ENCODE peak calls at places on chromosomes 16 and 17, in six cellular contexts. One of them, this sample, is unnamed.
A peak's percentile ranks its signal among the peaks of the same experiment; 100 is the strongest.

GRCh38 chr17:8430966-8431365 is 4.7 kb upstream of the NDEL1 start:
- DNase-seq in adrenal gland: peak; percentile 90
- DNase-seq in prostate gland: no peak
- DNase-seq in neural progenitor cell: peak; percentile 20
- DNase-seq in colonic mucosa: no peak
- DNase-seq in GM12878: no peak
- DNase-seq in this sample: no peak

GRCh38 chr17:27489045-27489715 is 32.9 kb downstream of the KSR1 start:
- DNase-seq in neural progenitor cell: no peak
- DNase-seq in adrenal gland: peak; percentile 61
- DNase-seq in colonic mucosa: peak; percentile 63
- DNase-seq in prostate gland: peak; percentile 81
- DNase-seq in GM12878: no peak
- DNase-seq in this sample: no peak

GRCh38 chr17:50686494-50687199 is 21.1 kb downstream of the ANKRD40 start:
- DNase-seq in neural progenitor cell: no peak
- DNase-seq in colonic mucosa: peak; percentile 89
- DNase-seq in prostate gland: peak; percentile 68
- DNase-seq in adrenal gland: peak; percentile 95
- DNase-seq in GM12878: no peak
- DNase-seq in this sample: peak; percentile 88

GRCh38 chr17:63311416-63311937 is 134.6 kb downstream of the CYB561 start:
- DNase-seq in GM12878: no peak
- DNase-seq in colonic mucosa: no peak
- DNase-seq in adrenal gland: no peak
- DNase-seq in prostate gland: no peak
- DNase-seq in neural progenitor cell: no peak
- DNase-seq in this sample: no peak

GRCh38 chr17:56528636-56529170 is 64.8 kb upstream of the NOG start:
- DNase-seq in adrenal gland: no peak
- DNase-seq in GM12878: no peak
- DNase-seq in prostate gland: no peak
- DNase-seq in colonic mucosa: no peak
- DNase-seq in neural progenitor cell: no peak
- DNase-seq in this sample: no peak

GRCh38 chr17:42653179-42654124 is 5.6 kb upstream of the TUBG2 start:
- DNase-seq in GM12878: no peak
- DNase-seq in neural progenitor cell: peak; percentile 59
- DNase-seq in adrenal gland: peak; percentile 55
- DNase-seq in prostate gland: peak; percentile 49
- DNase-seq in colonic mucosa: peak; percentile 54
- DNase-seq in this sample: peak; percentile 78

GRCh38 chr17:34892864-34893263 is 68.4 kb downstream of the CCT6B start:
- DNase-seq in neural progenitor cell: peak; percentile 78
- DNase-seq in prostate gland: no peak
- DNase-seq in colonic mucosa: no peak
- DNase-seq in adrenal gland: peak; percentile 20
- DNase-seq in GM12878: no peak
- DNase-seq in this sample: no peak

GRCh38 chr16:8674413-8675022 is at the start of gene ABAT:
- DNase-seq in colonic mucosa: peak; percentile 92
- DNase-seq in neural progenitor cell: peak; percentile 94
- DNase-seq in GM12878: peak; percentile 33
- DNase-seq in prostate gland: peak; percentile 95
- DNase-seq in adrenal gland: peak; percentile 92
- DNase-seq in this sample: peak; percentile 92

GRCh38 chr17:15263206-15263579 is 1.9 kb downstream of the PMP22 start:
- DNase-seq in neural progenitor cell: peak; percentile 73
- DNase-seq in GM12878: no peak
- DNase-seq in prostate gland: peak; percentile 12
- DNase-seq in adrenal gland: peak; percentile 86
- DNase-seq in colonic mucosa: peak; percentile 72
- DNase-seq in this sample: peak; percentile 46

GRCh38 chr16:84319146-84319760 is 24.6 kb downstream of the WFDC1 start:
- DNase-seq in adrenal gland: no peak
- DNase-seq in GM12878: no peak
- DNase-seq in prostate gland: no peak
- DNase-seq in neural progenitor cell: no peak
- DNase-seq in colonic mucosa: no peak
- DNase-seq in this sample: no peak

GRCh38 chr17:64498308-64499203 is 1.7 kb upstream of the POLG2 start:
- DNase-seq in colonic mucosa: no peak
- DNase-seq in adrenal gland: no peak
- DNase-seq in GM12878: no peak
- DNase-seq in neural progenitor cell: peak; percentile 27
- DNase-seq in prostate gland: no peak
- DNase-seq in this sample: no peak

GRCh38 chr17:13957636-13958035 is 111.7 kb upstream of the COX10 start:
- DNase-seq in adrenal gland: peak; percentile 39
- DNase-seq in prostate gland: no peak
- DNase-seq in GM12878: no peak
- DNase-seq in neural progenitor cell: no peak
- DNase-seq in colonic mucosa: no peak
- DNase-seq in this sample: no peak

GRCh38 chr16:56950881-56951771 is 10.6 kb upstream of the CETP start:
- DNase-seq in neural progenitor cell: peak; percentile 77
- DNase-seq in prostate gland: peak; percentile 60
- DNase-seq in colonic mucosa: peak; percentile 37
- DNase-seq in GM12878: no peak
- DNase-seq in adrenal gland: no peak
- DNase-seq in this sample: peak; percentile 76

GRCh38 chr16:55506708-55507107 is 2.2 kb upstream of the LPCAT2 start:
- DNase-seq in neural progenitor cell: no peak
- DNase-seq in colonic mucosa: no peak
- DNase-seq in GM12878: no peak
- DNase-seq in prostate gland: no peak
- DNase-seq in adrenal gland: no peak
- DNase-seq in this sample: no peak

GRCh38 chr17:48610282-48611211 is at the start of gene HOXB7:
- DNase-seq in adrenal gland: peak; percentile 83
- DNase-seq in neural progenitor cell: no peak
- DNase-seq in colonic mucosa: peak; percentile 91
- DNase-seq in GM12878: no peak
- DNase-seq in prostate gland: no peak
- DNase-seq in this sample: no peak

GRCh38 chr17:27430882-27431491 is 25.3 kb upstream of the KSR1 start:
- DNase-seq in neural progenitor cell: peak; percentile 20
- DNase-seq in adrenal gland: peak; percentile 51
- DNase-seq in prostate gland: no peak
- DNase-seq in GM12878: no peak
- DNase-seq in colonic mucosa: peak; percentile 42
- DNase-seq in this sample: peak; percentile 22

GRCh38 chr16:4936181-4936990 is 562 bp downstream of the PPL start:
- DNase-seq in prostate gland: peak; percentile 40
- DNase-seq in neural progenitor cell: peak; percentile 75
- DNase-seq in GM12878: no peak
- DNase-seq in colonic mucosa: peak; percentile 53
- DNase-seq in adrenal gland: no peak
- DNase-seq in this sample: peak; percentile 51

GRCh38 chr16:87044031-87044380 is 273.2 kb downstream of the C16orf95 start:
- DNase-seq in adrenal gland: no peak
- DNase-seq in neural progenitor cell: no peak
- DNase-seq in colonic mucosa: no peak
- DNase-seq in prostate gland: no peak
- DNase-seq in GM12878: no peak
- DNase-seq in this sample: no peak

GRCh38 chr17:73091770-73092517 is 544 bp downstream of the SLC39A11 start:
- DNase-seq in adrenal gland: peak; percentile 26
- DNase-seq in neural progenitor cell: peak; percentile 71
- DNase-seq in prostate gland: peak; percentile 38
- DNase-seq in GM12878: no peak
- DNase-seq in colonic mucosa: peak; percentile 60
- DNase-seq in this sample: peak; percentile 38

GRCh38 chr17:6106212-6106611 is 36.0 kb downstream of the WSCD1 start:
- DNase-seq in neural progenitor cell: no peak
- DNase-seq in adrenal gland: no peak
- DNase-seq in colonic mucosa: no peak
- DNase-seq in GM12878: no peak
- DNase-seq in prostate gland: no peak
- DNase-seq in this sample: no peak

GRCh38 chr16:88853336-88853941 is 3.3 kb downstream of the GALNS start:
- DNase-seq in neural progenitor cell: no peak
- DNase-seq in adrenal gland: no peak
- DNase-seq in colonic mucosa: no peak
- DNase-seq in GM12878: no peak
- DNase-seq in prostate gland: no peak
- DNase-seq in this sample: no peak

GRCh38 chr16:47939690-47940089 is 216.1 kb downstream of the ABCC12 start:
- DNase-seq in neural progenitor cell: no peak
- DNase-seq in adrenal gland: no peak
- DNase-seq in GM12878: no peak
- DNase-seq in prostate gland: no peak
- DNase-seq in colonic mucosa: no peak
- DNase-seq in this sample: no peak

GRCh38 chr16:58119509-58119845 is 9.7 kb downstream of the CFAP20 start:
- DNase-seq in adrenal gland: no peak
- DNase-seq in colonic mucosa: no peak
- DNase-seq in neural progenitor cell: no peak
- DNase-seq in prostate gland: no peak
- DNase-seq in GM12878: no peak
- DNase-seq in this sample: peak; percentile 27

GRCh38 chr17:8283356-8283755 is 5.1 kb upstream of the RANGRF start:
- DNase-seq in prostate gland: no peak
- DNase-seq in GM12878: no peak
- DNase-seq in neural progenitor cell: no peak
- DNase-seq in adrenal gland: no peak
- DNase-seq in colonic mucosa: no peak
- DNase-seq in this sample: no peak

GRCh38 chr17:75634754-75635609 is 1.7 kb downstream of the SMIM5 start:
- DNase-seq in GM12878: no peak
- DNase-seq in colonic mucosa: no peak
- DNase-seq in prostate gland: no peak
- DNase-seq in adrenal gland: no peak
- DNase-seq in neural progenitor cell: no peak
- DNase-seq in this sample: no peak

GRCh38 chr17:14048169-14048568 is 21.1 kb upstream of the COX10 start:
- DNase-seq in colonic mucosa: no peak
- DNase-seq in prostate gland: no peak
- DNase-seq in neural progenitor cell: peak; percentile 31
- DNase-seq in adrenal gland: no peak
- DNase-seq in GM12878: no peak
- DNase-seq in this sample: no peak

GRCh38 chr16:15518412-15519351 is 84.3 kb downstream of the BMERB1 start:
- DNase-seq in adrenal gland: peak; percentile 51
- DNase-seq in GM12878: no peak
- DNase-seq in colonic mucosa: no peak
- DNase-seq in prostate gland: no peak
- DNase-seq in neural progenitor cell: no peak
- DNase-seq in this sample: peak; percentile 14

GRCh38 chr16:15604460-15605390 is 38.2 kb downstream of the MARF1 start:
- DNase-seq in neural progenitor cell: no peak
- DNase-seq in colonic mucosa: no peak
- DNase-seq in GM12878: no peak
- DNase-seq in prostate gland: no peak
- DNase-seq in adrenal gland: no peak
- DNase-seq in this sample: no peak

GRCh38 chr17:66950325-66950724 is 14.2 kb upstream of the CACNG4 start:
- DNase-seq in adrenal gland: no peak
- DNase-seq in GM12878: no peak
- DNase-seq in prostate gland: no peak
- DNase-seq in neural progenitor cell: no peak
- DNase-seq in colonic mucosa: no peak
- DNase-seq in this sample: no peak

GRCh38 chr17:14337596-14338079 is 36.8 kb downstream of the HS3ST3B1 start:
- DNase-seq in neural progenitor cell: no peak
- DNase-seq in colonic mucosa: no peak
- DNase-seq in GM12878: no peak
- DNase-seq in prostate gland: no peak
- DNase-seq in adrenal gland: no peak
- DNase-seq in this sample: no peak

GRCh38 chr16:27109666-27110523 is 43.2 kb downstream of the C16orf82 start:
- DNase-seq in colonic mucosa: peak; percentile 91
- DNase-seq in neural progenitor cell: peak; percentile 94
- DNase-seq in prostate gland: peak; percentile 22
- DNase-seq in GM12878: no peak
- DNase-seq in adrenal gland: peak; percentile 60
- DNase-seq in this sample: peak; percentile 52
- H3K27me3 ChIP-seq in colonic mucosa: no peaks in the 10 kb centered on the region
- H3K27me3 ChIP-seq in neural progenitor cell: no peaks in the 10 kb centered on the region
- H3K27me3 ChIP-seq in prostate gland: no peaks in the 10 kb centered on the region
- H3K27me3 ChIP-seq in GM12878: peaks cover 2% of the 10 kb centered on the region
- H3K27me3 ChIP-seq in adrenal gland: peaks cover 3% of the 10 kb centered on the region
- H3K27me3 ChIP-seq in this sample: peaks cover 4% of the 10 kb centered on the region

GRCh38 chr17:68011199-68011665 is 15.0 kb upstream of the C17orf58 start:
- DNase-seq in GM12878: no peak
- DNase-seq in adrenal gland: peak; percentile 52
- DNase-seq in colonic mucosa: peak; percentile 60
- DNase-seq in prostate gland: no peak
- DNase-seq in neural progenitor cell: peak; percentile 66
- DNase-seq in this sample: peak; percentile 50
- TF ChIP-seq CTCF in GM12878: peak; percentile 59
- TF ChIP-seq CTCF in adrenal gland: peak; percentile 77
- TF ChIP-seq CTCF in colonic mucosa: peak; percentile 66
- TF ChIP-seq CTCF in prostate gland: peak; percentile 61
- TF ChIP-seq CTCF in neural progenitor cell: peak; percentile 66
- TF ChIP-seq CTCF in this sample: peak; percentile 55

GRCh38 chr16:67036323-67036741 is 7.4 kb downstream of the CBFB start:
- DNase-seq in neural progenitor cell: no peak
- DNase-seq in adrenal gland: no peak
- DNase-seq in colonic mucosa: no peak
- DNase-seq in prostate gland: no peak
- DNase-seq in GM12878: no peak
- DNase-seq in this sample: peak; percentile 20
- H3K4me1 ChIP-seq in neural progenitor cell: no peaks in the 10 kb centered on the region
- H3K4me1 ChIP-seq in adrenal gland: peaks cover 17% of the 10 kb centered on the region
- H3K4me1 ChIP-seq in colonic mucosa: no peaks in the 10 kb centered on the region
- H3K4me1 ChIP-seq in prostate gland: no peaks in the 10 kb centered on the region
- H3K4me1 ChIP-seq in GM12878: peaks cover 24% of the 10 kb centered on the region
- H3K4me1 ChIP-seq in this sample: peaks cover 8% of the 10 kb centered on the region

DNA sequence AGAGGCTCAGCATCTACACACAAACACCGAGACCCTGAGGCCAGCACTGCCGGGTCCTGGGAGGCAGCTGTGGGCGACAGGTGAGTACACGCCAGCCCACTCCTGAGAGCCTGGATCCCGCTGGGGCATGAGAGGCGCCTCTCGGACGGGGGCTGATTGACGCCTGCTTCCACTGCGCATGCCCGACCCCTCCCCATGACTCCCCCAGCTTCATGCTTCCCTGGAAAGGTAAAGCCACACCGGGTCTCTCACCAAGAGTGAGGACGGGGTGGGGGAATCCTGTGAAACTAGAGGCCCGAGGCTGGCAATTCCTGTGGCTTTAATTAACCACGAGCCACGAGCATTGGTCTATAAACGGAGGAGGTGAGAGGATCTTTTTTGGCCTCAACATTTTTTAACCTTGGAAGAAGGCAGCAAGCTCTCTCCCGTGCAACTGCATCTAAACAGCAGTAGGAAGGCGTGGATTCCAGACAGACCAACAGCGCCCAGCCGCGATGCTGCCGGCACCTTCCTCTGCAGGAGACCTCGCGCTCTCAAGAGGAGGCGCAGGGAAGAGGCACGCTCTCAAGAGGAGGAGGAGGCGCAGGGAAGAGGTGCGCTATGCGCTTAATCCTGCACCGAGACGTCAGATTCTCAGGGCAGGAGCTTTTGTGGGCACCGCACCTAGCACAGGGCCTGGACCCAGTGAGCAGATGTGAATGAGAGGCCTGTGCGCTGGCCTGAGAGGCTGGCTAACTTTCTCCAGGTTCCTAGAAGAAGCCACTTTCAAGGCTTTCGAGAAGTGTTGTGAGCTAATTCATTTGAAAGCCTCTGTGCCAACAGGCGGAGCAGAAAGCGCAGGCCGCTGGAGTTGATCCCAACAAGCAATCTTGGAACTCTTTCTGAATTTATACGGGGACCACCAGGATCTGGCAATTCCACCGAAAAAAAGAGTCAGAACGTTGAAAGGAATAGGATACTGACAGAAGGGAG is 71.6 kb upstream of the METRNL start:
- DNase-seq in GM12878: no peak
- DNase-seq in colonic mucosa: no peak
- DNase-seq in prostate gland: no peak
- DNase-seq in adrenal gland: no peak
- DNase-seq in neural progenitor cell: peak; percentile 14
- DNase-seq in this sample: no peak
- H3K27me3 ChIP-seq in GM12878: no peaks in the 10 kb centered on the region
- H3K27me3 ChIP-seq in colonic mucosa: no peaks in the 10 kb centered on the region
- H3K27me3 ChIP-seq in prostate gland: no peaks in the 10 kb centered on the region
- H3K27me3 ChIP-seq in adrenal gland: no peaks in the 10 kb centered on the region
- H3K27me3 ChIP-seq in neural progenitor cell: no peaks in the 10 kb centered on the region
- H3K27me3 ChIP-seq in this sample: no peaks in the 10 kb centered on the region

This sample was measured in body of pancreas.